ENCODE peak calls at places on chromosome 16, in five cellular contexts. W is sigmoid colon, S is IMR-90, I is MG63, C is tibial artery. R is an unnamed sample.

GRCh38 chr16:71767060-71767900 is 41.4 kb downstream of the AP1G1 start:
- DNase-seq in W (no peak), S (no peak), I (no peak), C (no peak), R (no peak)

GRCh38 chr16:57571098-57571497 is 28.7 kb downstream of the ADGRG5 start:
- DNase-seq in W (no peak), S (no peak), I (no peak), C (no peak), R (no peak)

GRCh38 chr16:77951788-77952187 is 70.6 kb upstream of the CLEC3A start:
- DNase-seq in W (no peak), S (no peak), I (no peak), C (no peak), R (no peak)

GRCh38 chr16:10808218-10808617 is 10.4 kb downstream of the TVP23A start:
- DNase-seq in W (no peak), S (no peak), I (no peak), C (no peak), R (no peak)

GRCh38 chr16:21663889-21664647 is at the start of gene OTOA:
- DNase-seq in W (no peak), S (no peak), I (no peak), C (no peak), R (no peak)

GRCh38 chr16:88654363-88655052 is 3.7 kb upstream of the CYBA start:
- DNase-seq in W (no peak), S (no peak), I (no peak), C (no peak), R (no peak)

GRCh38 chr16:56960681-56961281 is 969 bp upstream of the CETP start:
- DNase-seq in W (no peak), S (peak), I (no peak), C (no peak), R (no peak)

GRCh38 chr16:12819126-12820117 is 15.7 kb upstream of the CPPED1 start:
- DNase-seq in W (peak), S (peak), I (peak), C (peak), R (peak)

GRCh38 chr16:25013751-25014499 is 1.2 kb downstream of the ARHGAP17 start:
- DNase-seq in W (no peak), S (no peak), I (no peak), C (no peak), R (no peak)